ENCODE peak calls at places on chromosomes 6 and 20, in five cellular contexts. Y, Q, K, U and A are unnamed samples.

GRCh38 chr6:43644940-43645612 is at the start of gene RSPH9:
- DNase-seq in K (no peak), U (peak; percentile 60), Y (peak; percentile 73), Q (peak; percentile 83), A (peak; percentile 94)

GRCh38 chr6:75458895-75459294 is 34.7 kb downstream of the FILIP1 start:
- DNase-seq in Q (no peak), Y (no peak), K (no peak), U (no peak), A (peak; percentile 45)

GRCh38 chr6:148967546-148967945 is 220.7 kb downstream of the UST start:
- DNase-seq in Q (no peak), U (no peak), Y (no peak), K (no peak), A (no peak)

GRCh38 chr20:46648903-46649649 is 2.2 kb downstream of the SLC13A3 start:
- DNase-seq in Q (no peak), Y (no peak), K (no peak), U (no peak), A (peak; percentile 2)

GRCh38 chr20:32893878-32894483 is 35.3 kb downstream of the EFCAB8 start:
- DNase-seq in Q (no peak), K (no peak), Y (no peak), U (no peak), A (no peak)

GRCh38 chr20:64171211-64171610 is 7.0 kb downstream of the MYT1 start:
- DNase-seq in K (no peak), Y (no peak), Q (no peak), U (no peak), A (no peak)

GRCh38 chr20:37516697-37517370 is 4.2 kb upstream of the NNAT start:
- DNase-seq in U (no peak), K (no peak), Y (no peak), Q (peak; percentile 24), A (no peak)

GRCh38 chr6:7047966-7048365 is 59.8 kb upstream of the RREB1 start:
- DNase-seq in K (no peak), U (no peak), Q (no peak), Y (no peak), A (no peak)

GRCh38 chr20:21981607-21982344 is 276.3 kb downstream of the PAX1 start:
- DNase-seq in K (no peak), U (no peak), Y (no peak), Q (no peak), A (no peak)

GRCh38 chr6:159080217-159080976 is 35.6 kb upstream of the TAGAP start:
- DNase-seq in Q (no peak), Y (no peak), U (no peak), K (no peak), A (peak; percentile 54)

GRCh38 chr20:50967621-50968020 is 9.0 kb downstream of the MOCS3 start:
- DNase-seq in K (no peak), Q (no peak), Y (no peak), U (no peak), A (no peak)

GRCh38 chr6:14968056-14968643 is 277.7 kb upstream of the JARID2 start:
- DNase-seq in U (peak; percentile 12), K (no peak), Q (no peak), Y (no peak), A (no peak)

GRCh38 chr6:26179675-26180074 is 92.4 kb downstream of the HFE start:
- DNase-seq in Y (no peak), U (no peak), K (no peak), Q (no peak), A (no peak)

GRCh38 chr20:32354592-32355416 is 3.3 kb upstream of the ASXL1 start:
- DNase-seq in Q (no peak), U (no peak), K (no peak), Y (no peak), A (no peak)

GRCh38 chr6:45696738-45697137 is 318.9 kb downstream of the CLIC5 start:
- DNase-seq in K (no peak), Y (no peak), Q (no peak), U (no peak), A (no peak)

GRCh38 chr6:95352064-95352463 is 225.3 kb upstream of the MANEA start:
- DNase-seq in Q (no peak), Y (no peak), K (peak; percentile 3), U (no peak), A (no peak)

GRCh38 chr6:88750936-88751335 is 212.5 kb downstream of the RNGTT start:
- DNase-seq in U (no peak), K (no peak), Y (no peak), Q (no peak), A (no peak)

GRCh38 chr6:148351277-148351676 is 8.6 kb downstream of the SASH1 start:
- DNase-seq in Y (no peak), K (no peak), U (no peak), Q (no peak), A (no peak)

GRCh38 chr6:150915156-150915555 is 49.7 kb downstream of the MTHFD1L start:
- DNase-seq in U (no peak), Q (no peak), Y (no peak), K (no peak), A (no peak)

GRCh38 chr20:51404297-51405060 is 138.0 kb downstream of the NFATC2 start:
- DNase-seq in Q (peak; percentile 55), K (no peak), U (no peak), Y (peak; percentile 87), A (no peak)

GRCh38 chr6:100382767-100383195 is 81.9 kb downstream of the SIM1 start:
- DNase-seq in K (no peak), Y (no peak), Q (no peak), U (no peak), A (no peak)

GRCh38 chr6:4943716-4944115 is 60.1 kb downstream of the RPP40 start:
- DNase-seq in Q (no peak), Y (no peak), K (no peak), U (no peak), A (no peak)

GRCh38 chr20:1108437-1108920 is 9.9 kb upstream of the PSMF1 start:
- DNase-seq in Q (peak; percentile 59), U (peak; percentile 52), K (peak; percentile 26), Y (peak; percentile 47), A (no peak)

GRCh38 chr20:10558635-10559187 is 115.1 kb downstream of the JAG1 start:
- DNase-seq in K (no peak), U (no peak), Q (no peak), Y (no peak), A (no peak)

DNA sequence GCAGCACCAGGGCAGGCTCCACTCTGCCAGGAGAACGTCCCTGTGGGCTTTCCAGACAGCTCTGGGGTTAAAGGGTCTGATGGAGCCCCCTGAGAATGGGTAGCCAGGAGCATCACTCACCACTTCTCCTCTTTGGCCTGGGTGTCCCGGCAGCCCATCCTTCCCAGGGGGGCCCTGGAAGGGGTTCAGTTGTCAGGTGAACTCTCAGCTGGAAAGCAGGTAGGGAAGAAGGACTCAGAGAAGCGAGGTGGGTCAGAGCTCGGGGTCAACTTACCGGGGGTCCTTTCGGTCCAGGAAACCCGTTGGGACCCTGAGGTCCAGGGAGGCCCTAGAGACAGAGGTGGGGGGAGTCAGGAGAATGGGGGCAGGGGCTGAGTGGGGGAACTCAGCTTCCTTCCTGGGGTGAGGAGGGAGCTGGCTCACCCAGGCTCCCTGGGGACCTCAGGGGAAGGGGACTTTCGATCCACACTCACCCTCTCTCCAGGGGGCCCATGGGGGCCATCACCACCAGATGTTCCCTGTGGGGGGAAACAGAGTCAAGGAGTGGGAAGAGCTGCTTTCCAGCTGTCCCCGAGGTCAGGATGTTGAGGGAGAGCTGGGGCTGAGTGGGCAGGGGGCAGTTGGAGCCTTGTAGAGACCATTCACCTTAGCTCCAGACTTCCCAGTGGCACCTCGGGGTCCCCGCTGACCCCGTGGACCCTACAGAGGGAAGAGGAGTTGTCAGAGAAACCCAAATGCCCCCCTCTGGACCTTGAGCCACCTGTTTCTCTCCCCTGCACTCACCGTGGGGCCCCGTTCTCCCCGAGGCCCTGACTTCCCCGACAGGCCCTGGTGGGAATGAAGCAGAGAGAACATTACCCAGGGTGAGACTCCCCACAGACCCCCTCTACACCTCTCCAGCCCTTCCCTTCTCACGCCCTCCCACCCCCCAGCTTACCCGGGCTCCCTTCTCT is 18.8 kb downstream of the COL11A2 start:
- DNase-seq in U (no peak), Q (no peak), Y (no peak), K (no peak), A (no peak)
- TF ChIP-seq CTCF in U (no peak), Q (no peak), Y (no peak), K (no peak), A (no peak)

GRCh38 chr6:33297956-33298772 is 578 bp downstream of the RGL2 start:
- DNase-seq in Y (peak; percentile 67), K (peak; percentile 80), Q (peak; percentile 84), U (peak; percentile 62), A (peak; percentile 90)
- TF ChIP-seq POLR2A in Y (peak; percentile 23), K (peak; percentile 61), Q (peak; percentile 28), U (no peak), A (no peak)

DNA sequence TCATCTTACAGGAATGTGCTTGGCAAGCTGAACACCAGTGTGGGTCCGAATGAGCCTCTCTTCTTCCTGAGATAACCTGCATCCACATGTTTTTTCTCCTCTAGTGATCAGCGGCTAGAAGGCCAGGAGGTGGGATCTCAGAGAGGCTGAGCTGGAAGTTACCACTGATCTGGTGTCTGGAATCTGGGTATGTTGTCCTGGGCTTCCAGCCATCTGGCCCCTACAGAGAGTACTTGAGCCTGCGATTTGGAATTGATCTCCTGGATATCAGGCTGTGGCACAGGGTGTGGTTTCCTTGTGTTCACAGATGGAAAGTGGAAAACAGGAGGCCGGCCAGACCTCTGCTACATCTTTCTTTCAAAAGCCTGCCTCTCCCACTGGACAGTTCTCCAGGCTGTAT is 35.9 kb downstream of the SULF2 start:
- DNase-seq in Q (no peak), K (no peak), Y (no peak), U (no peak), A (no peak)
- TF ChIP-seq CTCF in Q (no peak), K (no peak), Y (no peak), U (no peak), A (no peak)

DNA sequence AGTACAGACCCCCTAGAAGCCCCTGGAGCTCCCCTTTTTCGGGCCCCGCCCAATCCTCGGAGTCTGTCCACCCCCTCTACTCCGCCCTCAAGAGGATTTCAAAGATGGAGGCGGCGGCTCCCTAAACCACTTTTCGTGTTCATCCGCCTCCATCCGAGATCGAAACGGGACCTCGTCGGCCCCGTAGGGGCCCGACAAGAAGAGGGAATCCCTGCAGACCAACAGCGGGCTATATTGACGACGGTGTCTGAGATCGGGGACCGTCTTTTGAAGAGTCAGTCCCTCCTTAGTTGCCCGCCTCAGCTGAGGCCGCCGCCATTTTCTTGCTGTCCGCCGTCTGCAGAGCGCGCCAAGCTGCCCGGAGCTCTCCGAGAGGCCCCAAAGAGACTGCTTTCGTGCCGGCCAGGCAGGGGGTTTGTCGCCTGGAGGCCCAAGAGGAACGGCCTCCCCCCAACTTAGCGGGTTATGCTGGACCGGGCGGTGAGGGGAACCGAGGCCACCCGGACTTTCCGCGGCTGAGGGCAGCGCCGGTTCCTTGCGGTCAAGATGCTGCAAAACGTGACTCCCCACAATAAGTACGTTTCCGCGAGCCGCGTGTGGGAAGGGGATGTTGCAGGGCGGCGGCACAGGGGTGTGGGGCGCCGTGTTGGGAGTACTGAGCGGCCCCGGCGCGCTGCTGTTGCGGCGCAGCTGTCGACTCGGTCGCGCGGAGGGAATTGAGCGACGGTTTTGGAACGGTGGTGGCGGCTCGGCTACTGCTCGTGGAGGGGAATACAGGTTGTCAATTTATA is 4.2 kb downstream of the BRD2 start:
- DNase-seq in U (peak; percentile 45), Y (peak; percentile 58), Q (peak; percentile 42), K (no peak), A (no peak)
- TF ChIP-seq POLR2A in U (no peak), Y (no peak), Q (no peak), K (peak; percentile 16), A (no peak)